ENCODE peak calls at places on chromosome 18, in four cellular contexts. B is neural progenitor cell, X is GM23248, I is GM23338. A is an unnamed sample.

GRCh38 chr18:31610841-31611240 is 19.2 kb downstream of the TTR start:
- DNase-seq in B (peak), X (peak), I (peak), A (peak)

GRCh38 chr18:68262697-68263293 is 452.1 kb downstream of the TMX3 start:
- DNase-seq in B (no peak), X (peak), I (no peak), A (no peak)

GRCh38 chr18:28511421-28511821 is 334.5 kb upstream of the CDH2 start:
- DNase-seq in B (no peak), X (peak), I (no peak), A (no peak)

GRCh38 chr18:35088931-35089330 is 47.7 kb downstream of the MAPRE2 start:
- DNase-seq in B (no peak), X (peak), I (no peak), A (no peak)

GRCh38 chr18:8615397-8616025 is 6.3 kb downstream of the RAB12 start:
- DNase-seq in B (no peak), X (peak), I (no peak), A (no peak)

GRCh38 chr18:57131782-57132181 is 15.1 kb upstream of the BOD1L2 start:
- DNase-seq in B (no peak), X (no peak), I (no peak), A (no peak)

GRCh38 chr18:48817021-48817461 is 133.7 kb downstream of the SMAD7 start:
- DNase-seq in B (no peak), X (no peak), I (no peak), A (no peak)

GRCh38 chr18:8654482-8655451 is 45.5 kb downstream of the RAB12 start:
- DNase-seq in B (no peak), X (peak), I (peak), A (peak)

GRCh38 chr18:72530622-72531021 is 13.5 kb downstream of the CBLN2 start:
- DNase-seq in B (peak), X (no peak), I (no peak), A (no peak)

GRCh38 chr18:59814872-59815271 is 84.9 kb upstream of the PMAIP1 start:
- DNase-seq in B (no peak), X (peak), I (no peak), A (no peak)

GRCh38 chr18:79857082-79857661 is 59.4 kb downstream of the KCNG2 start:
- DNase-seq in B (no peak), X (peak), I (no peak), A (no peak)

GRCh38 chr18:61833387-61833786 is 59.4 kb downstream of the RNF152 start:
- DNase-seq in B (no peak), X (no peak), I (no peak), A (no peak)

DNA sequence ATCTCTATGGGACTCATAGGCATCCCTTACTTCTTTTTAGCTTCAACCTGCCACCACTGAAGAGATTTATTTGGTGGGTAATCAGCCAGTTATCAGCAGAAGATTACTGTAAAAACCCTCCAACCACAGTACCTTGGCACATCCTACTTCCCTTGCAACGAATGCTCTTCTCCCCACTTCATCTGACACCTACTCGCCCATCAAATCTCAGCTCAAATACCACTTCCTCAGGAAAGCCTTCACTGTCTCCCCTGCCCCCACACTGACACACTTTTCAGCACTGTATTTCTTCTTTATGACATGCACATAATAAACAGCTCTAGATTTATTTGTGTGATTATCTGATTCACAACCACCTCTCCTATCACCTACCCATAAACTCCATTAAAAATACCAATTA is 3.1 kb downstream of the KDSR start:
- DNase-seq in B (no peak), X (no peak), I (no peak), A (no peak)
- H3K4me2 ChIP-seq in B (no peak), X (no peak), I (no peak), A (no peak)

DNA sequence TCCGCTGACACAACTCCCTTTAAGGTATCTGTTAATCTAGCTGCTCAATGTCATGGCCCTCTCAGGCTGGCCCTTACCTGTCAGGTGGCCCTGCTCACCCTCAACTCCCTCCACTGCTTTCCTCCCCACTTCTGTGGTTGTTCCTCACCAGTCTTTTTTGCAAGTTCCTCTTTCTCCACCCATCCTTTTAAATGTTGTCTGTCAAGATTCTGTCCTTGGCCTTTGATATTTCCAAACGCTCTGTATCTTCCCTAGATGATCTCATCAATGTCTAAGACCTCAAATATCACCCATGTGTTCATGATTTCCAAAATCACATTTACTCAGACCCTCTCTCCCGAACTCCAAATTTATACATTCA is 3.5 kb downstream of the PTPN2 start:
- DNase-seq in B (no peak), X (no peak), I (no peak), A (peak)
- TF ChIP-seq EZH2phosphoT487 in B (no peak), X (no peak), I (no peak), A (no peak)

GRCh38 chr18:3692113-3692621 is 242.2 kb downstream of the TGIF1 start:
- DNase-seq in B (no peak), X (no peak), I (no peak), A (no peak)

GRCh38 chr18:3688682-3689081 is 238.7 kb downstream of the TGIF1 start:
- DNase-seq in B (peak), X (peak), I (peak), A (no peak)

GRCh38 chr18:3690682-3691066 is 240.7 kb downstream of the TGIF1 start:
- DNase-seq in B (no peak), X (peak), I (no peak), A (no peak)

GRCh38 chr18:3689986-3690681 is 240.2 kb downstream of the TGIF1 start:
- DNase-seq in B (no peak), X (no peak), I (peak), A (no peak)

GRCh38 chr18:3689091-3689490 is 239.1 kb downstream of the TGIF1 start:
- DNase-seq in B (no peak), X (no peak), I (no peak), A (no peak)
- H3K4me2 ChIP-seq in B (no peak), X (peak), I (no peak), A (no peak)

GRCh38 chr18:51400721-51401120 is 203.2 kb upstream of the MEX3C start:
- DNase-seq in B (no peak), X (no peak), I (no peak), A (no peak)

GRCh38 chr18:51399491-51400122 is 202.1 kb upstream of the MEX3C start:
- DNase-seq in B (no peak), X (no peak), I (no peak), A (no peak)

GRCh38 chr18:51398104-51398503 is 200.6 kb upstream of the MEX3C start:
- DNase-seq in B (no peak), X (no peak), I (no peak), A (no peak)

GRCh38 chr18:51401912-51402311 is 204.4 kb upstream of the MEX3C start:
- DNase-seq in B (no peak), X (no peak), I (no peak), A (no peak)

GRCh38 chr18:51397347-51397962 is 200.0 kb upstream of the MEX3C start:
- DNase-seq in B (no peak), X (no peak), I (no peak), A (no peak)
- TF ChIP-seq EZH2phosphoT487 in B (no peak), X (no peak), I (no peak), A (no peak)

DNA sequence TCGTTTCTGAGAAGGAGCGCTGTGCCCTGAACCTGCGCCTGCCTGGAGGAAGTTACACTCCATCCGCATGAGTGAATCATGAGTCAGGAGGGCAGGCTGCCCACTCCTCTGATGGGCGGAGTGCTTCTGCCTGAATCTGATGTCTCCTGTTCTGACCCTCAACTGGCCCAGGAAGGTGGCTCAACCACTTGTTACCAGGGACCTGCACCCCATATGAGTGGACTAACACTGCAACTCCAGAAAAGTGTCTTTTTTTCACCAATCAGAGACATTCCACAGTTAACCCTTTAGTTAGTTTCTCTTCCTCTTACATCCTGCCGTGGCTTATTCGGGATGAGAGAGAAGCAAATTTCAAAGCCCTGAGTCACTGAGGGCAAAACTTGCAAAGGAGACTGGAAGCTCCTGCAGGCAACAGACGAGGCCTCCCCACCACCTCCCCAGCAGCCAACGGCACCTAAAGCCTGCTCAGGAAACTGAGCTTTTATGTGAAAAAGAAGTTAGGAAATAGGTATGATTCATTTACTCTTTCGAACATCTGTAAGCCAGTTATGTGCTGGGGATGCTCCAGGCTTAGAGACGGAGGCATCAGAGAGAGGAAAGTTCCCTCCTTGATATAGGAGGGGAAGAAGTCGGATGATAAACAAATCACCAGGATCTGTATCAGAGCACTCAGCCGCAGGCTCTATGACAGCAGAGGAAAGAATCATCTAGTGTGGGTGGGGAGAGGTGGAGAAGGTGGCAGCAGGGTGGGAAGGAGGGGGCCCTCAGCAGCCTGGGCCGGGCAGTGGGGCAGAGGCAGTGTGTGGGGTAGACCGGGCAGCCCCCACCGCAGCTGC is 31.0 kb downstream of the MBP start:
- DNase-seq in B (no peak), X (peak), I (peak), A (peak)
- H3K4me2 ChIP-seq in B (no peak), X (peak), I (peak), A (peak)

GRCh38 chr18:23730850-23731249 is 41.6 kb downstream of the LAMA3 start:
- DNase-seq in B (no peak), X (no peak), I (no peak), A (no peak)

GRCh38 chr18:23735021-23735464 is 45.8 kb downstream of the LAMA3 start:
- DNase-seq in B (no peak), X (no peak), I (no peak), A (no peak)

GRCh38 chr18:23727707-23728493 is 38.6 kb downstream of the LAMA3 start:
- DNase-seq in B (no peak), X (no peak), I (no peak), A (no peak)

GRCh38 chr18:23733895-23734294 is 44.6 kb downstream of the LAMA3 start:
- DNase-seq in B (no peak), X (no peak), I (no peak), A (no peak)

GRCh38 chr18:23732439-23732838 is 43.2 kb downstream of the LAMA3 start:
- DNase-seq in B (no peak), X (no peak), I (no peak), A (no peak)
- TF ChIP-seq EZH2phosphoT487 in B (no peak), X (no peak), I (no peak), A (no peak)

GRCh38 chr18:50847192-50847591 is 27.4 kb upstream of the MRO start:
- DNase-seq in B (no peak), X (peak), I (no peak), A (no peak)

GRCh38 chr18:50849448-50849847 is 29.5 kb upstream of the ME2 start:
- DNase-seq in B (no peak), X (peak), I (no peak), A (no peak)

GRCh38 chr18:50848038-50848437 is 28.2 kb upstream of the MRO start:
- DNase-seq in B (no peak), X (peak), I (no peak), A (no peak)

GRCh38 chr18:50844554-50844953 is 24.7 kb upstream of the MRO start:
- DNase-seq in B (no peak), X (no peak), I (no peak), A (no peak)

DNA sequence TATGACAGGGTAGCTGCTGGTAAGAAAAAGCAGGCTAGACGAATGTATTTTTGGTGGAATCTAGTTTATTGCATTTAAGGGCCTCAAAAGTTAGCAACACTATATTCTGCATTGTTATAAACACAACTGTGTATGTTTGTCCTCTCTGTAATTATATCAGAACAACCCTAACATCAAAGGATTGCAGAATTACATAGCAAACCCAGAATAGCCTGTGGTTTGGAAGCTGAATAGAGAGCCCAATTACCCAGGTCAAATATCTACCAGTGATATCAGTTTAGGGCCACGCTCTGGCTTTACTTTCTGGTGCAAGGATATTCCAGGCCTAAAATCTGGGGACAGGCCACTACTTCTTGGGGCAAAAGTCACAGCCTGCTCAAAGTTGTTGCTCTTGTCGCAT is 25.1 kb upstream of the MRO start:
- DNase-seq in B (no peak), X (no peak), I (no peak), A (no peak)
- H3K4me2 ChIP-seq in B (no peak), X (no peak), I (no peak), A (no peak)

DNA sequence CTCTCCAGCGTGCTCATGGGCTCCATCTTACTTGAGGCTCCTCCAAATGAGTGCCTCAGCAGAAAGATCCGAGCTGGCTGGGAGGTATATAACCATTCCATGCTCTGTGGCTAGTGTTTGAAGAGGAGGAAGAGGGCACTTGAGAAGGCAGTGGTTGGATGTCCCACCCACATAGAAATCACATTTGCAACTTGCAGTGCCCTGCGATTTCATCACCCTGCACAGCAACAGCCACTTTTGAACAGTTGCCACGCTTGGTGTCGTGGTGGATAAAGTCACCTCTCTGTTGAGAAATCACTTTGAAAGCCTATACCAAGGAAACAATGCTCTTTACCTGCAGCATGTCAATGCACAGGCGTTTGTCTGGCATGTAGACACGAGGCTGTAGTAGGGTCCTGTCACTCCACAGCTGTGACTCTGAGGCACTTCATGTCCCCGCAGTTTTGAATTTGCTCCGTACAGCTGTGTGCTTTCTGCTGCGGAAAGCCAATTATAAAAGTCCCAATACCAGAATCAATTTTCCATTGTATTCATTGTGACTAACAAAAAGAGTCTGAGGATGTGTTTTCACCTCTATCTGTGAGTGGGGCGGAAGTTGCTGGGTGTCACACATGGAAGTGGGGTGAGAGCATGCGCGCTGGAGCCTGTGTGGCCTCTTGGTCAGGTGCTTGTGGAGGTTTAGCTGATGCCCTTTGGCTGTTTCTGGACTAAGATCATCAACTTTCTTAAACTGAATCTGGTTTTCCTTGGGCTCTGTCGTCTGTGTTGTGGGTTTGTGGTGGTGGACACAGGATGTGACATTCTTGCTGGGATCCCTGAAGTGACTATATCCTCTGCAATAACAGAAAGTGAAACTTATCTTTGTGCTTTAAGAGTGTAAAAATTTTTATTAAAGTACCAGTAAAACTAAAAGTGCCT is 2.8 kb downstream of the CNDP2 start:
- DNase-seq in B (no peak), X (peak), I (no peak), A (peak)
- TF ChIP-seq EZH2phosphoT487 in B (no peak), X (no peak), I (no peak), A (no peak)

A was measured in OCI-LY7.